ENCODE peak calls at places on chromosomes 13 and 19, in nine cellular contexts. G is H9, U is neural progenitor cell, V is IMR-90, C is H1, F is astrocyte, N is mammary epithelial cell, D is MM.1S, T is PC-3. R is an unnamed sample.

GRCh38 chr19:35555301-35556005 is 8.0 kb downstream of the ATP4A start:
- DNase-seq in V (peak; percentile 35), T (peak; percentile 25), F (no peak), D (no peak), C (no peak), N (peak; percentile 12), U (peak; percentile 75), G (peak; percentile 74), R (peak; percentile 84)

GRCh38 chr13:108463365-108463764 is 166.0 kb upstream of the MYO16 start:
- DNase-seq in V (peak; percentile 94), T (peak; percentile 61), U (no peak), F (peak; percentile 97), C (no peak), D (no peak), G (no peak), N (peak; percentile 82), R (no peak)

GRCh38 chr19:4391701-4392543 is 8.4 kb downstream of the SH3GL1 start:
- DNase-seq in U (no peak), D (no peak), C (no peak), N (peak; percentile 48), G (no peak), T (no peak), F (peak; percentile 82), V (peak; percentile 91), R (no peak)

GRCh38 chr19:53545271-53546065 is 7.5 kb downstream of the ZNF331 start:
- DNase-seq in C (no peak), F (peak; percentile 86), T (peak; percentile 98), G (no peak), D (no peak), V (peak; percentile 80), N (no peak), U (no peak), R (peak; percentile 17)

GRCh38 chr19:11092181-11092538 is 2.9 kb downstream of the LDLR start:
- DNase-seq in N (peak; percentile 58), F (peak; percentile 65), D (no peak), G (no peak), V (peak; percentile 74), C (no peak), T (peak; percentile 87), U (no peak), R (no peak)

GRCh38 chr13:38980628-38981078 is 10.0 kb downstream of the STOML3 start:
- DNase-seq in U (peak; percentile 23), F (no peak), V (no peak), D (no peak), G (no peak), C (no peak), N (no peak), T (no peak), R (no peak)

GRCh38 chr19:3773814-3774515 is 1.9 kb upstream of the RAX2 start:
- DNase-seq in C (no peak), T (no peak), D (no peak), V (no peak), G (peak; percentile 15), N (no peak), F (no peak), U (no peak), R (no peak)

GRCh38 chr19:35081201-35081600 is 34.4 kb upstream of the FXYD3 start:
- DNase-seq in F (no peak), D (no peak), T (no peak), U (no peak), V (no peak), C (no peak), N (no peak), G (no peak), R (no peak)

GRCh38 chr13:43942301-43942700 is 62.6 kb downstream of the LACC1 start:
- DNase-seq in N (no peak), V (peak; percentile 15), F (peak; percentile 37), G (no peak), C (no peak), T (peak; percentile 40), U (no peak), D (no peak), R (no peak)

GRCh38 chr19:20179946-20180345 is 12.9 kb downstream of the ZNF486 start:
- DNase-seq in U (no peak), G (no peak), F (peak; percentile 1), T (no peak), C (no peak), D (no peak), N (peak; percentile 19), V (no peak), R (no peak)

GRCh38 chr13:39377699-39378098 is 225.3 kb downstream of the LHFPL6 start:
- DNase-seq in D (no peak), U (no peak), N (no peak), V (no peak), G (no peak), T (no peak), F (no peak), C (no peak), R (no peak)

GRCh38 chr19:33458807-33459206 is 62.8 kb downstream of the PEPD start:
- DNase-seq in N (no peak), G (peak; percentile 14), D (no peak), T (no peak), V (no peak), F (no peak), C (no peak), U (no peak), R (no peak)

GRCh38 chr13:48563611-48564010 is 30.7 kb upstream of the RCBTB2 start:
- DNase-seq in N (no peak), U (no peak), G (no peak), T (no peak), D (no peak), F (no peak), V (no peak), C (no peak), R (no peak)
- H3K27ac ChIP-seq in N (no peak overlapping the region), U (no peak overlapping the region), G (no peak overlapping the region), T (no peak overlapping the region), D (no peak overlapping the region), F (no peak overlapping the region), V (no peak overlapping the region), C (no peak overlapping the region), R (no peak overlapping the region)

DNA sequence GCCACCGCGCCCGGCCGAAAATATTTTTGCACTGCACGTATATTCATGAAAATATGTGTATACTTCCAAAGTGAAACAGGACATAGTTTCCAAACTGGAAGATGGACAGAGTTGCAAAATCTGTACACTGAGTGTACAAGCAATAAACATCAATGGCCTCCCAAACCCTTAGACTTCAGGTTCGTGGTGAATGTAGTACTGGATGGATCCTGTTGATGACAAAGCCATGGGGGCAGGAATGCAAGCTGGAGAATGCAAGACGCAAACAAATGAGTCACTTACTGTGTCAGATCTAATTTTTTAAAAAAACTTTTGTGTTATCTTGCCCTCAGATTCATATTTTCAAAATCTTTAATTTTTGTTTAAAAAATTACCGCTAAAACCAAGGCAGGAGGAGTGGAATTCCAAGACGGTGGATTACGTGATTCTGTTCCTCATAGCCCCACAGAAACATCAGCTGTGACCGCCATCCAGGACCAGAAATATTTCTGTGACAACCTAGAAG is 12.7 kb upstream of the LILRA2 start:
- DNase-seq in V (no peak), T (peak; percentile 37), C (no peak), G (no peak), F (no peak), D (no peak), U (no peak), N (no peak), R (no peak)
- H4K20me1 ChIP-seq in V (no peaks in the 10 kb centered on the region), T (no peaks in the 10 kb centered on the region), C (no peaks in the 10 kb centered on the region), G (no peaks in the 10 kb centered on the region), F (no peaks in the 10 kb centered on the region), D (no peaks in the 10 kb centered on the region), U (no peaks in the 10 kb centered on the region), N (no peaks in the 10 kb centered on the region), R (no peaks in the 10 kb centered on the region)

GRCh38 chr19:18699403-18700054 is 16.0 kb downstream of the CRTC1 start:
- DNase-seq in G (no peak), V (no peak), T (peak; percentile 31), N (no peak), C (no peak), D (no peak), F (no peak), U (no peak), R (no peak)
- H3K27ac ChIP-seq in G (no peak overlapping the region), V (no peak overlapping the region), T (no peak overlapping the region), N (no peak overlapping the region), C (no peak overlapping the region), D (no peak overlapping the region), F (no peak overlapping the region), U (peak overlapping the region; percentile 41), R (no peak overlapping the region)

GRCh38 chr13:19982447-19983043 is 24.0 kb downstream of the ZMYM2 start:
- DNase-seq in G (no peak), D (no peak), U (no peak), C (no peak), T (no peak), F (no peak), V (no peak), N (no peak), R (peak; percentile 22)

GRCh38 chr13:19981685-19982238 is 23.2 kb downstream of the ZMYM2 start:
- DNase-seq in D (no peak), V (no peak), G (no peak), T (no peak), F (no peak), U (no peak), N (no peak), C (no peak), R (no peak)

GRCh38 chr13:19984430-19985218 is 26.1 kb downstream of the ZMYM2 start:
- DNase-seq in T (peak; percentile 55), G (no peak), F (peak; percentile 35), D (peak; percentile 14), N (peak; percentile 7), C (no peak), U (peak; percentile 55), V (peak; percentile 72), R (peak; percentile 84)

GRCh38 chr13:19978830-19979437 is 20.4 kb downstream of the ZMYM2 start:
- DNase-seq in V (no peak), T (no peak), D (no peak), U (no peak), C (no peak), G (no peak), N (no peak), F (no peak), R (no peak)
- H4K20me1 ChIP-seq in V (peaks cover 37% of the 10 kb centered on the region), T (peaks cover 7% of the 10 kb centered on the region), D (no peaks in the 10 kb centered on the region), U (peaks cover 68% of the 10 kb centered on the region), C (peaks cover 21% of the 10 kb centered on the region), G (no peaks in the 10 kb centered on the region), N (no peaks in the 10 kb centered on the region), F (peaks cover 69% of the 10 kb centered on the region), R (peaks cover 86% of the 10 kb centered on the region)

R was measured in GM23338.